ENCODE peak calls at places on chromosomes 13 and 19, in four cellular contexts. One of them, this sample, is unnamed.

GRCh38 chr19:13770013-13770635 is 4.1 kb upstream of the C19orf53 start:
- DNase-seq in SK-N-SH: no peak
- DNase-seq in GM12878: no peak
- DNase-seq in K562: no peak
- DNase-seq in this sample: no peak

GRCh38 chr13:37316935-37317334 is 211.5 kb upstream of the CSNK1A1L start:
- DNase-seq in GM12878: no peak
- DNase-seq in K562: no peak
- DNase-seq in SK-N-SH: no peak
- DNase-seq in this sample: no peak

GRCh38 chr19:6270822-6271221 is 9.0 kb downstream of the MLLT1 start:
- DNase-seq in GM12878: no peak
- DNase-seq in SK-N-SH: no peak
- DNase-seq in K562: no peak
- DNase-seq in this sample: no peak

GRCh38 chr19:17302391-17303166 is 646 bp downstream of the ABHD8 start:
- DNase-seq in K562: no peak
- DNase-seq in GM12878: no peak
- DNase-seq in SK-N-SH: no peak
- DNase-seq in this sample: peak

GRCh38 chr13:90184355-90184754 is 1163.1 kb upstream of the MIR17HG start:
- DNase-seq in GM12878: no peak
- DNase-seq in K562: no peak
- DNase-seq in SK-N-SH: no peak
- DNase-seq in this sample: no peak

GRCh38 chr19:16462757-16463250 is 9.0 kb downstream of the EPS15L1 start:
- DNase-seq in SK-N-SH: no peak
- DNase-seq in K562: no peak
- DNase-seq in GM12878: no peak
- DNase-seq in this sample: no peak

GRCh38 chr13:112165712-112166111 is 98.8 kb downstream of the SOX1 start:
- DNase-seq in K562: no peak
- DNase-seq in SK-N-SH: no peak
- DNase-seq in GM12878: no peak
- DNase-seq in this sample: no peak

GRCh38 chr13:105920375-105920774 is 615.1 kb downstream of the EFNB2 start:
- DNase-seq in SK-N-SH: no peak
- DNase-seq in K562: no peak
- DNase-seq in GM12878: no peak
- DNase-seq in this sample: no peak

GRCh38 chr19:16825312-16826168 is 3.7 kb upstream of the SIN3B start:
- DNase-seq in K562: no peak
- DNase-seq in SK-N-SH: peak
- DNase-seq in GM12878: no peak
- DNase-seq in this sample: no peak

GRCh38 chr13:40963927-40964326 is 55.2 kb downstream of the ELF1 start:
- DNase-seq in GM12878: no peak
- DNase-seq in K562: no peak
- DNase-seq in SK-N-SH: no peak
- DNase-seq in this sample: no peak

GRCh38 chr19:49779731-49780578 is 13.2 kb downstream of the AP2A1 start:
- DNase-seq in SK-N-SH: no peak
- DNase-seq in K562: no peak
- DNase-seq in GM12878: peak
- DNase-seq in this sample: no peak

GRCh38 chr13:99796175-99796819 is 175.3 kb downstream of the ZIC5 start:
- DNase-seq in SK-N-SH: no peak
- DNase-seq in GM12878: no peak
- DNase-seq in K562: peak
- DNase-seq in this sample: peak

GRCh38 chr13:48567521-48568331 is 34.8 kb upstream of the RCBTB2 start:
- DNase-seq in SK-N-SH: no peak
- DNase-seq in GM12878: no peak
- DNase-seq in K562: no peak
- DNase-seq in this sample: no peak

GRCh38 chr19:41174297-41174928 is 18.6 kb upstream of the CYP2S1 start:
- DNase-seq in SK-N-SH: no peak
- DNase-seq in GM12878: no peak
- DNase-seq in K562: no peak
- DNase-seq in this sample: no peak

GRCh38 chr13:98853791-98854191 is 101.3 kb upstream of the SLC15A1 start:
- DNase-seq in GM12878: peak
- DNase-seq in SK-N-SH: no peak
- DNase-seq in K562: no peak
- DNase-seq in this sample: no peak

GRCh38 chr19:6849876-6850275 is 37.5 kb upstream of the ADGRE1 start:
- DNase-seq in GM12878: no peak
- DNase-seq in K562: no peak
- DNase-seq in SK-N-SH: no peak
- DNase-seq in this sample: no peak

GRCh38 chr13:75345191-75345590 is 136.8 kb downstream of the TBC1D4 start:
- DNase-seq in SK-N-SH: no peak
- DNase-seq in GM12878: no peak
- DNase-seq in K562: no peak
- DNase-seq in this sample: no peak

GRCh38 chr13:46552888-46553520 is at the start of gene LRCH1:
- DNase-seq in SK-N-SH: peak
- DNase-seq in K562: peak
- DNase-seq in GM12878: no peak
- DNase-seq in this sample: no peak

GRCh38 chr13:33126909-33127607 is 110.8 kb downstream of the KL start:
- DNase-seq in GM12878: no peak
- DNase-seq in K562: no peak
- DNase-seq in SK-N-SH: no peak
- DNase-seq in this sample: no peak

GRCh38 chr19:44582581-44583265 is 30.6 kb upstream of the IGSF23 start:
- DNase-seq in K562: peak
- DNase-seq in SK-N-SH: peak
- DNase-seq in GM12878: no peak
- DNase-seq in this sample: peak

GRCh38 chr13:100514788-100515409 is 73.7 kb downstream of the GGACT start:
- DNase-seq in K562: peak
- DNase-seq in GM12878: peak
- DNase-seq in SK-N-SH: peak
- DNase-seq in this sample: no peak

GRCh38 chr19:31451686-31452325 is 102.6 kb upstream of the TSHZ3 start:
- DNase-seq in GM12878: no peak
- DNase-seq in K562: no peak
- DNase-seq in SK-N-SH: no peak
- DNase-seq in this sample: no peak

GRCh38 chr19:5090780-5091575 is 122.1 kb downstream of the KDM4B start:
- DNase-seq in GM12878: no peak
- DNase-seq in SK-N-SH: peak
- DNase-seq in K562: peak
- DNase-seq in this sample: no peak

GRCh38 chr13:75135325-75135825 is 346.6 kb downstream of the TBC1D4 start:
- DNase-seq in GM12878: no peak
- DNase-seq in K562: no peak
- DNase-seq in SK-N-SH: no peak
- DNase-seq in this sample: no peak

GRCh38 chr13:99144306-99144705 is 56.3 kb upstream of the UBAC2 start:
- DNase-seq in K562: no peak
- DNase-seq in SK-N-SH: no peak
- DNase-seq in GM12878: no peak
- DNase-seq in this sample: no peak

GRCh38 chr13:101210774-101211173 is 205.5 kb downstream of the NALCN start:
- DNase-seq in K562: no peak
- DNase-seq in GM12878: no peak
- DNase-seq in SK-N-SH: no peak
- DNase-seq in this sample: no peak

GRCh38 chr13:92355213-92355612 is 871.4 kb upstream of the GPC6 start:
- DNase-seq in GM12878: no peak
- DNase-seq in K562: peak
- DNase-seq in SK-N-SH: peak
- DNase-seq in this sample: no peak
- TF ChIP-seq RAD21 in GM12878: no peak
- TF ChIP-seq RAD21 in K562: no peak
- TF ChIP-seq RAD21 in SK-N-SH: peak
- TF ChIP-seq RAD21 in this sample: peak

DNA sequence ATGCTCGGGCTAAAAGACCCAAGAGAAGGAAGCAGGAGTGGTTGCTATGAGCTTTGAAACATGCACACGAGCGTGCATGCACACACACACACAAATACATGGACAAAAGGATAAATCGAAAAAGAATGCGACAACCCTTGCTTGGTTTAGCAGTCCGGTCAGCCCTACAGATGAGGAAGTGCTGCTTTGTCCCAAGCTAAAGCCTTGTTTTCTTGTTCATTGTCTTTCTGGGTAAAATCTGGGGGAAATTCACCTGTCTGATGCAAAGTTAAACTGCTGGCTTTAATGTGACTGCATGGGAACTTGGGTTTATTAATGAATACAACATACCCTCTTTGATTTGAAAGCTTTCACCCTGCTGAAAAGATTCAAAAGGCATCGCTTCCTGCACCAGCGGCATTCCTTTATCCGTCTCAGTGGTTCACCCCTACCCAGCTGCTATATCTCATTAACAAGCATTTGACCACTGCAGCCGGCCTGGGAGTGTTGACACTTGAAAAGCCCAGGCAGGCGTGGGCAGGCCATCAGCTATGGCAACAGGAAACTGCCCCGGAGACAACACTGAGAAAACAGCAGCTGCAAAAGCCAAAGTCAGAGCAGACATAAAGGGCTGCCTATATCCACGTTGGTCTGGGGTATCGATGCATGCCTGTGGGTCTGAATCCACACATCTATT is 301.7 kb downstream of the NDFIP2 start:
- DNase-seq in GM12878: no peak
- DNase-seq in K562: no peak
- DNase-seq in SK-N-SH: peak
- DNase-seq in this sample: peak
- TF ChIP-seq NRF1 in GM12878: no peak
- TF ChIP-seq NRF1 in K562: no peak
- TF ChIP-seq NRF1 in SK-N-SH: no peak
- TF ChIP-seq NRF1 in this sample: no peak

DNA sequence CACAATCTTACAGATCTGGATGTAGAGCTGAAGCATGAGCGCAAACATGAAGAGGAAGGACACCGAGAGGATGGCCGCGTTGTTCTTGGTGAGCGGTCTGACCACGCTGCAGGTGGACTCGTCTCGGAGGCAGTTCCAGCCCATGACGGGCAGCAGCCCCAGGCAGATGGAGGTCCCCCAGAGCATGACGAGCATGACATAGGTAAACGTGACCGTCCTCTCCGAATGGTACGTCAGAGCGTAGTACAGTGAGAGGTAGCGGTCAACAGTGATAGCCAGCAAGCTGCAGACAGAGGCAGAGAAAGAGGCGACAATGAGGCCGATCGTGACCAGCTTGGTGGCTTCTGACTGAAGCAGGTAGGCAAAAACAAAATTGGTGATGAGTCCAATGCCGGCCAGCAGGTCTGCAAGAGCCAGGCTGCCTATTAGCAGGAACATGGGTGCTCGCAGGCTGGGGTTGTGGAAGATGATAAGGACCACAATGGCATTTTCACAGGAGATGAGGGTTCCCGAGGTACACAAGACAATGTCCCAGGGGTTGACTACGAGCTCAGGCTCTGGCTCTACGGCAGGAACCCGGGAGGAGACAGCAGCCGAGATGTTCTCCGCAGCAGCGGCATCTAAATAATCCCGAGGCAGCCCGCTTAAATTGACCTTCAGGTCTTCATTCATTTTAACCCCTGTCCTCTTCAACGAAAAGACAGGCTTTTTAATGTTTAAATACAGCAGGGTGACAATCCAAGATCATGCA is 1.3 kb downstream of the GPR12 start:
- DNase-seq in K562: no peak
- DNase-seq in GM12878: no peak
- DNase-seq in SK-N-SH: peak
- DNase-seq in this sample: no peak
- TF ChIP-seq RAD21 in K562: no peak
- TF ChIP-seq RAD21 in GM12878: no peak
- TF ChIP-seq RAD21 in SK-N-SH: no peak
- TF ChIP-seq RAD21 in this sample: no peak

DNA sequence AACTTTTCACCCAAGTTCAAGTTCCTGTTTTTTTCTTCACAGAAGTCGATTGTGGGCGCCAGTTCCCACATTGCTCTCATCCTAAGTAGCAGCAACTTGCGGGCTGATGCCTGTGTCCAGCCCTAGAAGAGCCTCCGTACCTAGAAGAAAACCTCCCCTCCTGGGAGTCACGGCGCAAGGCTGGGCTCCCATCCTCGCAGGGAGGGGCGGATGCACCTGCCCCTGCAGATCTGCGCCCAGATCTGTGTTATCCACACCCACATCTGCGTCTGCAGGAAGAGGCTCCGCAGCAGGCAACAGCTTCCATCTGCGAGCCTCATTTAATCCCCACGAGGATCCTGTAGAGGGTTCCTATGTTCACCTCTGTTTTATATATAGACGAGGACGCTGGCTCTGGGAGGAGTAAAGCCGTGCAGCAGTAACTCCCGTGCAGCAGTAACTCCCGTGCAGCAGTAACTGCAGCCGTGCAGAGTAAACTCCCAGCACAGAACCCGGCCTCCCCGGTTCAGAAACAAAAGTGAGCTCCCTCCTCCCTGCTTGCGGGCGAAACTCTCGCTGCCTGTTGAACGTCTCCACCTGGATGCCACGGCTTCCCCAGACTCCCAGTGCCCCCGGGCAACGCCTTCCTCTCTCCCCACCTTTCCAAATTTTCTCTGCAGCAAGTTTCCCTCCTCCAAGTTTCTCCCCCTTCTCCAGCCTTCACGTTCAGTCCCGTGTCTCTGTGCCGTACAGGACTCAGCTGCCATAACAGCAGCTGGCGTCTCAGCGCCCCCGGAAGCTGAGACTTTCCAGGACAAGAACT is 23.5 kb upstream of the LAIR1 start:
- DNase-seq in GM12878: no peak
- DNase-seq in SK-N-SH: no peak
- DNase-seq in K562: no peak
- DNase-seq in this sample: no peak
- TF ChIP-seq NRF1 in GM12878: no peak
- TF ChIP-seq NRF1 in SK-N-SH: no peak
- TF ChIP-seq NRF1 in K562: no peak
- TF ChIP-seq NRF1 in this sample: no peak

This sample was measured in H1.